ENCODE peak calls at places on chromosomes 4 and X, in five cellular contexts. One of them, this sample, is unnamed.

GRCh38 chrX:152959626-152960025 is 34.3 kb downstream of the PNMA5 start:
- DNase-seq in left colon: no peak
- DNase-seq in activated CD8-positive, alpha-beta T cell treated with anti-CD3 and anti-CD28 coated beads, Interleukin-2, amount 10 ng/mL, durations not matched to agents 7 days and 5 days: no peak
- DNase-seq in iris pigment epithelial cell: no peak
- DNase-seq in spleen: no peak
- DNase-seq in this sample: no peak

GRCh38 chr4:47631161-47631560 is 146.1 kb downstream of the ATP10D start:
- DNase-seq in spleen: no peak
- DNase-seq in activated CD8-positive, alpha-beta T cell treated with anti-CD3 and anti-CD28 coated beads, Interleukin-2, amount 10 ng/mL, durations not matched to agents 7 days and 5 days: no peak
- DNase-seq in left colon: no peak
- DNase-seq in iris pigment epithelial cell: no peak
- DNase-seq in this sample: no peak

GRCh38 chr4:150216725-150217124 is 138.5 kb downstream of the DCLK2 start:
- DNase-seq in left colon: no peak
- DNase-seq in spleen: no peak
- DNase-seq in iris pigment epithelial cell: no peak
- DNase-seq in activated CD8-positive, alpha-beta T cell treated with anti-CD3 and anti-CD28 coated beads, Interleukin-2, amount 10 ng/mL, durations not matched to agents 7 days and 5 days: no peak
- DNase-seq in this sample: no peak

GRCh38 chr4:22634541-22635181 is 58.1 kb upstream of the GBA3 start:
- DNase-seq in spleen: peak; percentile 82
- DNase-seq in activated CD8-positive, alpha-beta T cell treated with anti-CD3 and anti-CD28 coated beads, Interleukin-2, amount 10 ng/mL, durations not matched to agents 7 days and 5 days: no peak
- DNase-seq in iris pigment epithelial cell: no peak
- DNase-seq in left colon: peak; percentile 5
- DNase-seq in this sample: no peak

GRCh38 chr4:16267639-16268038 is 41.4 kb upstream of the TAPT1 start:
- DNase-seq in spleen: no peak
- DNase-seq in activated CD8-positive, alpha-beta T cell treated with anti-CD3 and anti-CD28 coated beads, Interleukin-2, amount 10 ng/mL, durations not matched to agents 7 days and 5 days: no peak
- DNase-seq in iris pigment epithelial cell: no peak
- DNase-seq in left colon: no peak
- DNase-seq in this sample: no peak

GRCh38 chrX:7147431-7147977 is at the start of gene STS:
- DNase-seq in activated CD8-positive, alpha-beta T cell treated with anti-CD3 and anti-CD28 coated beads, Interleukin-2, amount 10 ng/mL, durations not matched to agents 7 days and 5 days: peak; percentile 35
- DNase-seq in spleen: peak; percentile 92
- DNase-seq in left colon: peak; percentile 66
- DNase-seq in iris pigment epithelial cell: peak; percentile 34
- DNase-seq in this sample: peak; percentile 13

GRCh38 chr4:124710911-124711310 is 1.6 kb downstream of the ANKRD50 start:
- DNase-seq in spleen: no peak
- DNase-seq in iris pigment epithelial cell: peak; percentile 30
- DNase-seq in activated CD8-positive, alpha-beta T cell treated with anti-CD3 and anti-CD28 coated beads, Interleukin-2, amount 10 ng/mL, durations not matched to agents 7 days and 5 days: no peak
- DNase-seq in left colon: peak; percentile 11
- DNase-seq in this sample: no peak

GRCh38 chr4:74897390-74897789 is 35.5 kb upstream of the PARM1 start:
- DNase-seq in left colon: no peak
- DNase-seq in spleen: no peak
- DNase-seq in activated CD8-positive, alpha-beta T cell treated with anti-CD3 and anti-CD28 coated beads, Interleukin-2, amount 10 ng/mL, durations not matched to agents 7 days and 5 days: no peak
- DNase-seq in iris pigment epithelial cell: no peak
- DNase-seq in this sample: no peak

GRCh38 chrX:41734530-41734929 is 10.5 kb downstream of the GPR82 start:
- DNase-seq in spleen: no peak
- DNase-seq in left colon: no peak
- DNase-seq in activated CD8-positive, alpha-beta T cell treated with anti-CD3 and anti-CD28 coated beads, Interleukin-2, amount 10 ng/mL, durations not matched to agents 7 days and 5 days: peak; percentile 26
- DNase-seq in iris pigment epithelial cell: peak; percentile 17
- DNase-seq in this sample: no peak

GRCh38 chrX:33923262-33923661 is 208.9 kb downstream of the FAM47A start:
- DNase-seq in spleen: no peak
- DNase-seq in iris pigment epithelial cell: no peak
- DNase-seq in activated CD8-positive, alpha-beta T cell treated with anti-CD3 and anti-CD28 coated beads, Interleukin-2, amount 10 ng/mL, durations not matched to agents 7 days and 5 days: no peak
- DNase-seq in left colon: no peak
- DNase-seq in this sample: no peak

GRCh38 chr4:39865280-39865679 is 112.4 kb downstream of the PDS5A start:
- DNase-seq in iris pigment epithelial cell: no peak
- DNase-seq in activated CD8-positive, alpha-beta T cell treated with anti-CD3 and anti-CD28 coated beads, Interleukin-2, amount 10 ng/mL, durations not matched to agents 7 days and 5 days: no peak
- DNase-seq in left colon: no peak
- DNase-seq in spleen: no peak
- DNase-seq in this sample: no peak

GRCh38 chr4:125013891-125014290 is 300.9 kb upstream of the FAT4 start:
- DNase-seq in spleen: no peak
- DNase-seq in left colon: no peak
- DNase-seq in activated CD8-positive, alpha-beta T cell treated with anti-CD3 and anti-CD28 coated beads, Interleukin-2, amount 10 ng/mL, durations not matched to agents 7 days and 5 days: no peak
- DNase-seq in iris pigment epithelial cell: peak; percentile 23
- DNase-seq in this sample: no peak

GRCh38 chr4:5824635-5825034 is 68.3 kb downstream of the CRMP1 start:
- DNase-seq in left colon: no peak
- DNase-seq in spleen: no peak
- DNase-seq in activated CD8-positive, alpha-beta T cell treated with anti-CD3 and anti-CD28 coated beads, Interleukin-2, amount 10 ng/mL, durations not matched to agents 7 days and 5 days: no peak
- DNase-seq in iris pigment epithelial cell: peak; percentile 60
- DNase-seq in this sample: no peak

GRCh38 chrX:14039344-14039743 is 9.7 kb upstream of the GEMIN8 start:
- DNase-seq in left colon: peak; percentile 60
- DNase-seq in iris pigment epithelial cell: peak; percentile 45
- DNase-seq in activated CD8-positive, alpha-beta T cell treated with anti-CD3 and anti-CD28 coated beads, Interleukin-2, amount 10 ng/mL, durations not matched to agents 7 days and 5 days: peak; percentile 70
- DNase-seq in spleen: no peak
- DNase-seq in this sample: peak; percentile 7

GRCh38 chr4:107279729-107280128 is 243.6 kb upstream of the DKK2 start:
- DNase-seq in spleen: no peak
- DNase-seq in iris pigment epithelial cell: peak; percentile 78
- DNase-seq in left colon: no peak
- DNase-seq in activated CD8-positive, alpha-beta T cell treated with anti-CD3 and anti-CD28 coated beads, Interleukin-2, amount 10 ng/mL, durations not matched to agents 7 days and 5 days: no peak
- DNase-seq in this sample: no peak

GRCh38 chrX:13101439-13102139 is 57.2 kb upstream of the FAM9C start:
- DNase-seq in left colon: peak; percentile 74
- DNase-seq in iris pigment epithelial cell: peak; percentile 94
- DNase-seq in spleen: peak; percentile 85
- DNase-seq in activated CD8-positive, alpha-beta T cell treated with anti-CD3 and anti-CD28 coated beads, Interleukin-2, amount 10 ng/mL, durations not matched to agents 7 days and 5 days: peak; percentile 51
- DNase-seq in this sample: no peak

GRCh38 chr4:38461342-38461741 is 202.7 kb upstream of the KLF3 start:
- DNase-seq in left colon: no peak
- DNase-seq in spleen: no peak
- DNase-seq in activated CD8-positive, alpha-beta T cell treated with anti-CD3 and anti-CD28 coated beads, Interleukin-2, amount 10 ng/mL, durations not matched to agents 7 days and 5 days: no peak
- DNase-seq in iris pigment epithelial cell: peak; percentile 7
- DNase-seq in this sample: no peak

GRCh38 chr4:177490769-177491168 is 48.5 kb upstream of the AGA start:
- DNase-seq in spleen: no peak
- DNase-seq in left colon: no peak
- DNase-seq in iris pigment epithelial cell: no peak
- DNase-seq in activated CD8-positive, alpha-beta T cell treated with anti-CD3 and anti-CD28 coated beads, Interleukin-2, amount 10 ng/mL, durations not matched to agents 7 days and 5 days: no peak
- DNase-seq in this sample: no peak

GRCh38 chr4:3637326-3638016 is 105.2 kb upstream of the LRPAP1 start:
- DNase-seq in iris pigment epithelial cell: no peak
- DNase-seq in left colon: no peak
- DNase-seq in spleen: peak; percentile 56
- DNase-seq in activated CD8-positive, alpha-beta T cell treated with anti-CD3 and anti-CD28 coated beads, Interleukin-2, amount 10 ng/mL, durations not matched to agents 7 days and 5 days: no peak
- DNase-seq in this sample: no peak

GRCh38 chr4:123676550-123677229 is 280.1 kb downstream of the SPRY1 start:
- DNase-seq in activated CD8-positive, alpha-beta T cell treated with anti-CD3 and anti-CD28 coated beads, Interleukin-2, amount 10 ng/mL, durations not matched to agents 7 days and 5 days: no peak
- DNase-seq in iris pigment epithelial cell: no peak
- DNase-seq in spleen: no peak
- DNase-seq in left colon: no peak
- DNase-seq in this sample: no peak

GRCh38 chrX:68833448-68833805 is 4.6 kb downstream of the EFNB1 start:
- DNase-seq in iris pigment epithelial cell: no peak
- DNase-seq in activated CD8-positive, alpha-beta T cell treated with anti-CD3 and anti-CD28 coated beads, Interleukin-2, amount 10 ng/mL, durations not matched to agents 7 days and 5 days: no peak
- DNase-seq in left colon: no peak
- DNase-seq in spleen: no peak
- DNase-seq in this sample: no peak

GRCh38 chr4:8205749-8206611 is 6.9 kb downstream of the SH3TC1 start:
- DNase-seq in iris pigment epithelial cell: no peak
- DNase-seq in activated CD8-positive, alpha-beta T cell treated with anti-CD3 and anti-CD28 coated beads, Interleukin-2, amount 10 ng/mL, durations not matched to agents 7 days and 5 days: no peak
- DNase-seq in left colon: no peak
- DNase-seq in spleen: peak; percentile 87
- DNase-seq in this sample: no peak

GRCh38 chr4:94961420-94961819 is 203.7 kb downstream of the BMPR1B start:
- DNase-seq in iris pigment epithelial cell: peak; percentile 33
- DNase-seq in spleen: no peak
- DNase-seq in activated CD8-positive, alpha-beta T cell treated with anti-CD3 and anti-CD28 coated beads, Interleukin-2, amount 10 ng/mL, durations not matched to agents 7 days and 5 days: no peak
- DNase-seq in left colon: no peak
- DNase-seq in this sample: no peak

GRCh38 chr4:17577660-17578481 is 873 bp downstream of the LAP3 start:
- DNase-seq in iris pigment epithelial cell: peak; percentile 30
- DNase-seq in spleen: peak; percentile 94
- DNase-seq in activated CD8-positive, alpha-beta T cell treated with anti-CD3 and anti-CD28 coated beads, Interleukin-2, amount 10 ng/mL, durations not matched to agents 7 days and 5 days: peak; percentile 53
- DNase-seq in left colon: peak; percentile 66
- DNase-seq in this sample: no peak

GRCh38 chr4:26821677-26822503 is 38.8 kb upstream of the STIM2 start:
- DNase-seq in iris pigment epithelial cell: peak; percentile 29
- DNase-seq in left colon: no peak
- DNase-seq in spleen: no peak
- DNase-seq in activated CD8-positive, alpha-beta T cell treated with anti-CD3 and anti-CD28 coated beads, Interleukin-2, amount 10 ng/mL, durations not matched to agents 7 days and 5 days: no peak
- DNase-seq in this sample: no peak

GRCh38 chr4:38482696-38483095 is 181.3 kb upstream of the KLF3 start:
- DNase-seq in activated CD8-positive, alpha-beta T cell treated with anti-CD3 and anti-CD28 coated beads, Interleukin-2, amount 10 ng/mL, durations not matched to agents 7 days and 5 days: no peak
- DNase-seq in left colon: no peak
- DNase-seq in spleen: no peak
- DNase-seq in iris pigment epithelial cell: no peak
- DNase-seq in this sample: no peak

GRCh38 chr4:153072661-153073060 is 131.6 kb upstream of the TRIM2 start:
- DNase-seq in spleen: no peak
- DNase-seq in activated CD8-positive, alpha-beta T cell treated with anti-CD3 and anti-CD28 coated beads, Interleukin-2, amount 10 ng/mL, durations not matched to agents 7 days and 5 days: no peak
- DNase-seq in iris pigment epithelial cell: no peak
- DNase-seq in left colon: no peak
- DNase-seq in this sample: no peak

GRCh38 chrX:134530845-134531244 is 70.9 kb downstream of the HPRT1 start:
- DNase-seq in iris pigment epithelial cell: no peak
- DNase-seq in spleen: no peak
- DNase-seq in activated CD8-positive, alpha-beta T cell treated with anti-CD3 and anti-CD28 coated beads, Interleukin-2, amount 10 ng/mL, durations not matched to agents 7 days and 5 days: no peak
- DNase-seq in left colon: no peak
- DNase-seq in this sample: no peak

GRCh38 chr4:7876096-7876993 is 63.3 kb downstream of the AFAP1 start:
- DNase-seq in spleen: no peak
- DNase-seq in activated CD8-positive, alpha-beta T cell treated with anti-CD3 and anti-CD28 coated beads, Interleukin-2, amount 10 ng/mL, durations not matched to agents 7 days and 5 days: peak; percentile 45
- DNase-seq in iris pigment epithelial cell: peak; percentile 74
- DNase-seq in left colon: no peak
- DNase-seq in this sample: peak; percentile 68

GRCh38 chr4:155964016-155964891 is 10.6 kb upstream of the CTSO start:
- DNase-seq in left colon: no peak
- DNase-seq in spleen: no peak
- DNase-seq in activated CD8-positive, alpha-beta T cell treated with anti-CD3 and anti-CD28 coated beads, Interleukin-2, amount 10 ng/mL, durations not matched to agents 7 days and 5 days: no peak
- DNase-seq in iris pigment epithelial cell: peak; percentile 36
- DNase-seq in this sample: no peak

GRCh38 chrX:10326578-10326977 is 169.8 kb downstream of the CLCN4 start:
- DNase-seq in iris pigment epithelial cell: peak; percentile 61
- DNase-seq in spleen: no peak
- DNase-seq in activated CD8-positive, alpha-beta T cell treated with anti-CD3 and anti-CD28 coated beads, Interleukin-2, amount 10 ng/mL, durations not matched to agents 7 days and 5 days: no peak
- DNase-seq in left colon: no peak
- DNase-seq in this sample: no peak

This sample was measured in activated effector memory CD4-positive, alpha-beta T cell treated with Interleukin-2 at 50 U/mL for 16 hours.